ENCODE peak calls at places on chromosomes 4 and X, in five cellular contexts. K, J, G, A and Q are unnamed samples.

GRCh38 chr4:181761130-181761529 is 482.1 kb upstream of the TENM3 start:
- DNase-seq in G (no peak), K (no peak), J (no peak), A (no peak), Q (no peak)

GRCh38 chrX:100083146-100083715 is 326.8 kb downstream of the PCDH19 start:
- DNase-seq in J (no peak), G (no peak), A (no peak), K (no peak), Q (no peak)

GRCh38 chr4:105710678-105711077 is 2.1 kb downstream of the GSTCD start:
- DNase-seq in A (no peak), K (no peak), G (no peak), J (no peak), Q (no peak)

GRCh38 chrX:130109429-130110378 is 593 bp downstream of the ELF4 start:
- DNase-seq in J (peak; percentile 39), A (peak; percentile 47), K (peak; percentile 86), G (no peak), Q (no peak)

GRCh38 chrX:17680732-17681413 is 56.4 kb upstream of the SCML1 start:
- DNase-seq in J (no peak), K (no peak), A (no peak), G (no peak), Q (no peak)

GRCh38 chr4:145618210-145618911 is 824 bp upstream of the MMAA start:
- DNase-seq in A (peak; percentile 17), G (peak; percentile 22), K (peak; percentile 79), J (peak; percentile 43), Q (no peak)

GRCh38 chr4:76696109-76696508 is 201.8 kb downstream of the SOWAHB start:
- DNase-seq in J (no peak), A (no peak), G (no peak), K (no peak), Q (no peak)

GRCh38 chr4:40473578-40474388 is 138.7 kb downstream of the CHRNA9 start:
- DNase-seq in A (no peak), K (no peak), J (no peak), G (peak; percentile 62), Q (no peak)

GRCh38 chr4:1243451-1244080 is 5.4 kb downstream of the CTBP1 start:
- DNase-seq in A (peak; percentile 11), J (peak; percentile 67), K (peak; percentile 75), G (peak; percentile 11), Q (no peak)

GRCh38 chr4:163681208-163681821 is 186.8 kb downstream of the TMA16 start:
- DNase-seq in A (peak; percentile 39), J (peak; percentile 61), K (no peak), G (no peak), Q (no peak)

GRCh38 chr4:78569291-78569821 is 17.8 kb downstream of the ANXA3 start:
- DNase-seq in K (no peak), J (no peak), A (no peak), G (no peak), Q (no peak)

GRCh38 chr4:163113921-163114703 is 52.6 kb downstream of the NAF1 start:
- DNase-seq in A (no peak), G (no peak), K (no peak), J (no peak), Q (no peak)

GRCh38 chr4:47704693-47705325 is 133.1 kb downstream of the CORIN start:
- DNase-seq in A (no peak), G (no peak), K (no peak), J (peak; percentile 81), Q (peak; percentile 2)

GRCh38 chr4:16692021-16692420 is 206.4 kb downstream of the LDB2 start:
- DNase-seq in G (no peak), A (no peak), K (no peak), J (no peak), Q (no peak)

GRCh38 chrX:97238632-97239031 is 354.9 kb downstream of the RPA4 start:
- DNase-seq in J (no peak), A (no peak), K (no peak), G (no peak), Q (peak; percentile 5)

GRCh38 chr4:66572949-66573348 is 902.7 kb upstream of the EPHA5 start:
- DNase-seq in G (no peak), J (no peak), K (no peak), A (no peak), Q (no peak)

GRCh38 chr4:180560896-180561295 is 1682.3 kb upstream of the TENM3 start:
- DNase-seq in G (no peak), K (no peak), J (no peak), A (no peak), Q (peak; percentile 3)

DNA sequence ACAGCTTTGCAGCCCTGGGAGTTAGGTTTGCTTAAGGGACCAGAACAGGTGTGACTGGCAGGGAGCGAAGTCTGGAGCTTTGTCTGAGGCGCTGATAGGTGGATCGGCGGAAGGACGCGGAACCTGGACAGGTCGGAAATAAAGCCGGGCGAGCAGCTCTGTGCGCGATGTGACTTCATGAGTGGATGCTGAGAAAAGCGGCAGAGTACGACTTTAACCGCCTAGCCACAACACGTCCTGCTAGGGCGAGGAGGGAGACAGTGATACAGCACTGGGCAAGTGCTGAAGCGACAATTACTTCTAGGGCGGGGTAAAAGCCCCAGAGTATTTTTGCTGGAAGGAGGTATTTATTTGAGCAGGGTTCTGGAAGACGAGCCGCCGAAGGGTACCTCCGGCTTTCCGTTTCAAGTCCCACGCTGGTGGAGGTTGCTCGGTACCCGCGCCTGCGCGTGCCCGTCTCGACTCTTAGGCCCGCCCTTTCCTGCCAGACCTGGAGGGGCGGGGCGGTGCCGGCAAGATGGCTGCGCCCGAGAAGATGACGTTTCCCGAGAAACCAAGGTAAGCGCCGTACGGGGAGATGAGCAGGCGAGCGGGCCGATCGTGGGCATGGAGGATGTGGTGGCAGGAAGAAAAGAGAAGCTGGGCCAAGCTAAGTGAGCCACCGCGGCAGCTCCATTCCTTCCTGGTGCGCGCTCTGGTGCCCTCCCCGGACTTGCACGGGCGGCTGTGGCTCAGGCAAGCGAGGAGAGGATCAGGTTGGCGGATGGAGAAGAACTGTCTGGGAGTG is at the start of gene ZRSR2:
- DNase-seq in A (peak; percentile 82), J (peak; percentile 86), K (peak; percentile 98), G (peak; percentile 92), Q (peak; percentile 42)
- TF ChIP-seq POLR2A in A (peak; percentile 85), J (peak; percentile 59), K (no peak), G (peak; percentile 57), Q (peak; percentile 67)

GRCh38 chrX:149939271-149940014 is 1.2 kb upstream of the EOLA2 start:
- DNase-seq in J (peak; percentile 90), K (peak; percentile 97), G (peak; percentile 96), A (peak; percentile 73), Q (peak; percentile 28)

GRCh38 chrX:149937881-149938426 is 337 bp downstream of the EOLA2 start:
- DNase-seq in A (no peak), J (peak; percentile 27), K (peak; percentile 92), G (peak; percentile 19), Q (no peak)

GRCh38 chrX:149940015-149940716 is 1.9 kb upstream of the EOLA2 start:
- DNase-seq in A (peak; percentile 85), J (peak; percentile 97), G (peak; percentile 95), K (peak; percentile 97), Q (peak; percentile 37)

GRCh38 chrX:149938427-149939270 is at the start of gene EOLA2:
- DNase-seq in J (peak; percentile 97), K (peak; percentile 97), G (peak; percentile 94), A (peak; percentile 67), Q (peak; percentile 38)
- TF ChIP-seq POLR2A in J (peak; percentile 50), K (no peak), G (peak; percentile 32), A (peak; percentile 75), Q (peak; percentile 59)

GRCh38 chrX:136251042-136251991 is at the start of gene MAP7D3:
- DNase-seq in K (peak; percentile 93), A (peak; percentile 83), G (peak; percentile 64), J (peak; percentile 70), Q (peak; percentile 68)

GRCh38 chrX:136255543-136255942 is 4.3 kb upstream of the MAP7D3 start:
- DNase-seq in K (no peak), A (no peak), G (no peak), J (no peak), Q (no peak)

GRCh38 chrX:136246201-136246600 is 5.0 kb downstream of the MAP7D3 start:
- DNase-seq in K (no peak), G (no peak), A (no peak), J (no peak), Q (no peak)

DNA sequence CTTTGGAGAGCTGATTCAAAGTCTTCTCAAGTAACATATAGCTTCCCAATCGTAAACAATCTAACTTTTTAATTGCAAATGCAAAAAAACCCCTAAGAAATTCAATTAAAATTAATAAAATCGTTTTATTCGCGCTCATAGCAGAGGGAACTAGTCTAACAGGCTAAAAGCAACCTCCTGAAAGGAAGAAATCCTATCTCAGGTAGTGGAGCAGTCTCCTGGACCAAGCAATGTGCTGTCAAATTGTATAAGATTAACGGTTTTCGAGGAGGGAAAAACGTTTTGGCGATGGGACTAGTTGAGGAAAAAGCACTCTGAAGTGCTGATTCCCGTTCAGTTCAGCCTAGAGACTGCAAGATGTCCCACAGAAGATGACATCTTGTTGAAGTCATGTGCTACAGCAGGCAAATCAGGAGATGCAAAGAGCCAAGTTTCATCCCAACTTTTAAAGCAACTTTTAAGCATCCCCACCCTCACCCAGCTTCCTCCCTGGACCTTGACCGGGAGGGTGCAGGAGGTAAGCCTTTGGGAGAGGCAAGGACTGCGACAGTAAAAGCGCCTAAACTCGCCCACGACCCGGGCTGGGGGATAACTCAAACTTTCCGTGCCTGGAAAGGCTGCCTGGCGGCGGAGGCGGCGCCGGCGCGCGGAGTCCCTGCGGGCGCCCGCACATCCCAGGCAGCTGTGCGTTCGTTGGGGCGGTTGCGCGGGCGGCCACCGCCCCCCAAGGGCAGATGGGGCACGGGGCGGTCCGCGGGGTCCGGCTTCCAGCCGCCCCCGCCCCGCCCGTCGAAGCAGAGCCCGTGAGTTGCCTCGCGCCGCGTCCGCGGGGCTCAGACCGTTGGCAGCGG is 784 bp downstream of the MAP7D3 start:
- DNase-seq in A (no peak), K (no peak), J (no peak), G (no peak), Q (peak; percentile 24)
- TF ChIP-seq POLR2A in A (no peak), K (no peak), J (no peak), G (no peak), Q (no peak)

GRCh38 chr4:183082053-183082452 is 17.0 kb upstream of the WWC2 start:
- DNase-seq in K (no peak), A (no peak), G (peak; percentile 14), J (no peak), Q (no peak)
- TF ChIP-seq POLR2A in K (no peak), A (no peak), G (no peak), J (no peak), Q (no peak)

GRCh38 chr4:139177888-139178609 is 1.0 kb upstream of the ELF2 start:
- DNase-seq in K (peak; percentile 98), A (peak; percentile 89), G (peak; percentile 96), J (peak; percentile 97), Q (peak; percentile 72)
- TF ChIP-seq POLR2A in K (peak; percentile 58), A (peak; percentile 93), G (peak; percentile 91), J (peak; percentile 95), Q (peak; percentile 72)